ENCODE peak calls at places on chromosomes 2 and 18, in seven cellular contexts. G is A549, J is cardiac muscle cell, A is uterus, B is GM23248, V is SK-N-SH, F is lower lobe of right lung. Q is an unnamed sample. For H3K4me1, the result is how much of the 10 kb centered on the place peaks cover.

GRCh38 chr2:177078416-177078815 is 134.2 kb upstream of the HNRNPA3 start:
- DNase-seq in G (peak), J (no peak), A (peak), B (peak), V (no peak), F (peak), Q (peak)

GRCh38 chr18:44679912-44680270 is 797 bp upstream of the SETBP1 start:
- DNase-seq in G (peak), J (peak), A (peak), B (peak), V (peak), F (peak), Q (peak)

GRCh38 chr2:3642521-3643215 is 15.3 kb upstream of the ALLC start:
- DNase-seq in G (no peak), J (no peak), A (peak), B (no peak), V (no peak), F (no peak), Q (no peak)

GRCh38 chr2:44155577-44156446 is 12.9 kb upstream of the PPM1B start:
- DNase-seq in G (no peak), J (no peak), A (no peak), B (peak), V (no peak), F (no peak), Q (no peak)

GRCh38 chr2:28367667-28368416 is 24.8 kb upstream of the FOSL2 start:
- DNase-seq in G (no peak), J (no peak), A (no peak), B (no peak), V (no peak), F (no peak), Q (peak)

GRCh38 chr2:8657423-8658062 is 24.3 kb upstream of the ID2 start:
- DNase-seq in G (no peak), J (no peak), A (no peak), B (no peak), V (no peak), F (no peak), Q (no peak)

GRCh38 chr18:37553633-37554398 is 11.8 kb downstream of the CELF4 start:
- DNase-seq in G (no peak), J (peak), A (no peak), B (no peak), V (no peak), F (no peak), Q (no peak)

GRCh38 chr18:2883137-2883671 is 36.4 kb downstream of the EMILIN2 start:
- DNase-seq in G (no peak), J (peak), A (peak), B (peak), V (no peak), F (no peak), Q (peak)

GRCh38 chr2:176110975-176111663 is 4.0 kb downstream of the HOXD11 start:
- DNase-seq in G (peak), J (peak), A (peak), B (peak), V (peak), F (no peak), Q (peak)

GRCh38 chr2:196291873-196292800 is 120.8 kb upstream of the STK17B start:
- DNase-seq in G (no peak), J (peak), A (no peak), B (no peak), V (no peak), F (peak), Q (no peak)

GRCh38 chr2:144479138-144479537 is 40.8 kb downstream of the ZEB2 start:
- DNase-seq in G (no peak), J (peak), A (no peak), B (peak), V (no peak), F (no peak), Q (no peak)

GRCh38 chr2:132416080-132416911 is at the start of gene GPR39:
- DNase-seq in G (peak), J (peak), A (peak), B (peak), V (peak), F (peak), Q (peak)

GRCh38 chr2:11405599-11406491 is 60.1 kb downstream of the E2F6 start:
- DNase-seq in G (no peak), J (no peak), A (no peak), B (no peak), V (peak), F (no peak), Q (peak)

GRCh38 chr18:67199993-67200617 is 316.4 kb downstream of the DSEL start:
- DNase-seq in G (peak), J (peak), A (no peak), B (peak), V (peak), F (no peak), Q (no peak)

GRCh38 chr2:43075906-43076585 is 150.4 kb downstream of the ZFP36L2 start:
- DNase-seq in G (peak), J (no peak), A (peak), B (peak), V (no peak), F (no peak), Q (no peak)

GRCh38 chr18:11577271-11578112 is 31.9 kb upstream of the SLC35G4 start:
- DNase-seq in G (no peak), J (no peak), A (no peak), B (no peak), V (no peak), F (no peak), Q (no peak)

GRCh38 chr2:232870002-232870765 is at the start of gene SNORC:
- DNase-seq in G (no peak), J (no peak), A (no peak), B (no peak), V (peak), F (no peak), Q (no peak)

GRCh38 chr2:85437488-85438290 is 19.2 kb downstream of the SH2D6 start:
- DNase-seq in G (peak), J (peak), A (peak), B (peak), V (peak), F (peak), Q (peak)

GRCh38 chr2:122210898-122211605 is 455.6 kb downstream of the TSN start:
- DNase-seq in G (no peak), J (no peak), A (no peak), B (no peak), V (no peak), F (no peak), Q (no peak)

GRCh38 chr2:177464549-177464948 is 72.0 kb downstream of the AGPS start:
- DNase-seq in G (no peak), J (no peak), A (no peak), B (no peak), V (no peak), F (no peak), Q (no peak)

GRCh38 chr2:237702439-237703397 is 75.3 kb downstream of the LRRFIP1 start:
- DNase-seq in G (no peak), J (peak), A (peak), B (peak), V (peak), F (peak), Q (peak)

GRCh38 chr2:120448961-120449421 is 103.1 kb downstream of the INHBB start:
- DNase-seq in G (no peak), J (no peak), A (no peak), B (no peak), V (no peak), F (no peak), Q (peak)

GRCh38 chr2:67840460-67841068 is 222.2 kb downstream of the C1D start:
- DNase-seq in G (peak), J (peak), A (peak), B (peak), V (peak), F (peak), Q (peak)

GRCh38 chr18:35311506-35311905 is 21.5 kb upstream of the ZSCAN30 start:
- DNase-seq in G (no peak), J (no peak), A (no peak), B (peak), V (no peak), F (no peak), Q (no peak)

GRCh38 chr2:217890445-217890844 is 112.3 kb downstream of the TNS1 start:
- DNase-seq in G (peak), J (peak), A (peak), B (peak), V (peak), F (no peak), Q (no peak)

DNA sequence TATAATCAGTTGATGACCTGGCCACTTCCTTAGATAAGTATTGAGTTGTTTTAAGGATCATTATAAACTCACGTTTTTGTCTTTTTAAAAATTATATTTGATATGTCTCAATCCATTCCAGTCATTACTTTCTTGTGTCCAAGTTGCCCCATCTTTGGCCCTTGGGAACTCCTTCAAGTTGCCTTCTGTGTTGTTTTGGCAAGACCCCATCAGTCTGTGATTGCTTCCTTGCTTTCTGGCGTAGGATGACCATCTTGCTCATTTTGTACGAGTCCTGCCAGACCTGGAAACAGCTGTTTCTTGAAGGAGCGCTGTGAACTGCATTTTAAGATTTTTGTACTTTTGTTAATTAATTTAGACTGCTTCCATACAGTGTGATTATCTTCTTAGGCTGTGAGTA is 68.9 kb upstream of the ITM2C start:
- DNase-seq in G (no peak), J (no peak), A (peak), B (peak), V (no peak), F (no peak), Q (no peak)
- H3K4me1 ChIP-seq in G (under half), J (under half), A (under half), B (half or more), V (under half), F (under half), Q (half or more)

DNA sequence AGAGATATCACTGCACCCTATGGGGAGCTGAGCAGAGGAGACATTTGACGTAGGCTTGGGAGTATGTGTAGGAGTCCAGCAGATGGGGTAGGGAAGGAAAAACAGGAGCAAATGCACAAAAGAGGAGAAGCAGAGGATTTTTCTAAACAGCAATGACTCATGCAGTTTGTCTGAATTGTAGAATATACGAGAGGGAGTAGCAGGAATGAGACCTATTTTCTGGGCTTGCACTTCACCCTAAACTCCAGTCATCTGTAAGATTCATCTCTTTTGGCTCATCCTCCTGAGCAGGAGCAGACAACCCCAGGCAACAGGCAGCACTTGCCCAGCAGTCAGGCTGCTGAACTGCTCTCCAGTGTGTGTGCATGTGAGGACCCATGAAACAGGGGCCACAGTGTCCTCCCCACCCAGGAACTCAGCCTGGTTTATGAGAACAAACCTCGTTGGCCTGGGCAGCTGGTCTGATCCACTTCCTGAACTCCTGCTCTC is 100.2 kb upstream of the CDC42EP3 start:
- DNase-seq in G (no peak), J (no peak), A (peak), B (peak), V (no peak), F (no peak), Q (no peak)
- H3K4me1 ChIP-seq in G (half or more), J (under half), A (under half), B (half or more), V (under half), F (under half), Q (under half)

GRCh38 chr2:239300871-239301742 is 99.7 kb downstream of the HDAC4 start:
- DNase-seq in G (no peak), J (no peak), A (peak), B (no peak), V (no peak), F (no peak), Q (peak)
- H3K4me1 ChIP-seq in G (under half), J (under half), A (under half), B (under half), V (half or more), F (under half), Q (half or more)

GRCh38 chr2:223744580-223744979 is 92.8 kb downstream of the AP1S3 start:
- DNase-seq in G (peak), J (peak), A (no peak), B (no peak), V (no peak), F (no peak), Q (no peak)
- H3K4me1 ChIP-seq in G (under half), J (under half), A (under half), B (under half), V (under half), F (under half), Q (under half)

GRCh38 chr18:51049137-51049536 is 19.1 kb downstream of the SMAD4 start:
- DNase-seq in G (no peak), J (no peak), A (no peak), B (no peak), V (no peak), F (no peak), Q (no peak)

GRCh38 chr18:51039138-51040112 is 9.4 kb downstream of the SMAD4 start:
- DNase-seq in G (no peak), J (no peak), A (no peak), B (peak), V (peak), F (no peak), Q (no peak)

GRCh38 chr18:51041677-51042076 is 11.7 kb downstream of the SMAD4 start:
- DNase-seq in G (no peak), J (no peak), A (no peak), B (no peak), V (no peak), F (no peak), Q (no peak)

GRCh38 chr18:51048190-51048589 is 18.2 kb downstream of the SMAD4 start:
- DNase-seq in G (no peak), J (no peak), A (no peak), B (no peak), V (no peak), F (no peak), Q (no peak)

GRCh38 chr18:51044928-51045587 is 15.0 kb downstream of the SMAD4 start:
- DNase-seq in G (no peak), J (no peak), A (no peak), B (peak), V (no peak), F (no peak), Q (no peak)
- H3K4me1 ChIP-seq in G (under half), J (under half), A (under half), B (under half), V (under half), F (half or more), Q (under half)

GRCh38 chr18:24010673-24011072 is 3.9 kb upstream of the TTC39C start:
- DNase-seq in G (no peak), J (no peak), A (no peak), B (no peak), V (no peak), F (no peak), Q (no peak)
- H3K4me1 ChIP-seq in G (under half), J (under half), A (under half), B (under half), V (under half), F (under half), Q (under half)

DNA sequence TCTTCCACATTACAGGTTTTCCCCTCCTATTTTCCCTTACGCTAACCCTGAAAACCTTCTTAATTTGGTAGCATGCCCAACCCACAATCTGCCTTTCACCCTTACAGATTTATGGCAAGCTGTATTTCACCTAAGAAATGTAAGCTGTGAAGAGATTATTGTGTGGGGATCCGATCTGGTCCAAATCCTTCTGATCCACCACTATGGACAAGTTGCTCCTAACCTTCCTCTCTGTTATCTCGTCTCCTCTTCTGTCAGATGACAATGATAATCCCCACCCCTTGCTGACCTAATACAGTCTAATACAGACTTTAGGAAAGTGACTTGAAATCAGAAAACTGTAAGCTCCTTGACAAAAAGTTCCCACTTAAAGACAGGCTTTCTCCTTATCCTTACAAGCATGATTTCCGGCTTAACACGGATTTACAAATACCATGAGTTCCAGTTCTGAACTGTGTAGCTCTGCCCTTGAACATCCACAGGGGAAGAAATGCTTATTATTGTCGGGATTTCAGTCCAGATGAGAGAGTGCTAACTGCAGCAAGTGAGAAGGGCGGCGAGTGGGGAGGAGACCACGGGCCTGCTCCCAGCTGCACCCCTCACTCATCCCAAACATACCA is 73.0 kb downstream of the LRRC30 start:
- DNase-seq in G (no peak), J (no peak), A (no peak), B (no peak), V (no peak), F (no peak), Q (no peak)
- H3K4me1 ChIP-seq in G (under half), J (under half), A (under half), B (under half), V (under half), F (under half), Q (under half)

GRCh38 chr2:234289789-234290188 is 207.1 kb downstream of the ARL4C start:
- DNase-seq in G (peak), J (no peak), A (no peak), B (peak), V (no peak), F (no peak), Q (no peak)
- H3K4me1 ChIP-seq in G (half or more), J (under half), A (under half), B (under half), V (under half), F (under half), Q (half or more)

GRCh38 chr18:50509012-50509411 is 50.9 kb upstream of the MAPK4 start:
- DNase-seq in G (no peak), J (no peak), A (no peak), B (no peak), V (no peak), F (no peak), Q (no peak)
- H3K4me1 ChIP-seq in G (under half), J (under half), A (under half), B (under half), V (under half), F (under half), Q (under half)

Q was measured in transverse colon.